ENCODE peak calls at places on chromosomes 2 and 18, in seven cellular contexts. P is HCT116, M is kidney, V is cardiac fibroblast, U is lower lobe of right lung, K is Peyer's patch, D is LNCaP clone FGC. E is an unnamed sample.

GRCh38 chr18:30381826-30382225 is 660.7 kb downstream of the DSC3 start:
- DNase-seq in P (no peak), M (no peak), V (no peak), U (no peak), K (no peak), D (no peak), E (no peak)

GRCh38 chr2:97663626-97663961 is 250 bp downstream of the ACTR1B start:
- DNase-seq in P (no peak), M (no peak), V (no peak), U (no peak), K (no peak), D (no peak), E (no peak)

GRCh38 chr2:9266711-9267110 is 60.1 kb downstream of the ASAP2 start:
- DNase-seq in P (no peak), M (no peak), V (no peak), U (no peak), K (no peak), D (no peak), E (no peak)

GRCh38 chr2:11160731-11161455 is 5.6 kb downstream of the SLC66A3 start:
- DNase-seq in P (no peak), M (no peak), V (no peak), U (no peak), K (no peak), D (no peak), E (no peak)

GRCh38 chr2:179814050-179814449 is 47.4 kb downstream of the ZNF385B start:
- DNase-seq in P (no peak), M (peak), V (no peak), U (no peak), K (peak), D (no peak), E (no peak)

GRCh38 chr18:58148954-58149471 is 105.0 kb downstream of the NEDD4L start:
- DNase-seq in P (no peak), M (no peak), V (no peak), U (no peak), K (no peak), D (peak), E (no peak)

GRCh38 chr2:190545756-190546385 is 11.3 kb upstream of the NEMP2 start:
- DNase-seq in P (no peak), M (no peak), V (peak), U (no peak), K (no peak), D (no peak), E (no peak)

GRCh38 chr2:226678422-226678821 is 121.2 kb downstream of the IRS1 start:
- DNase-seq in P (no peak), M (no peak), V (no peak), U (no peak), K (peak), D (no peak), E (no peak)

GRCh38 chr2:218221015-218221414 is 4.0 kb downstream of the ARPC2 start:
- DNase-seq in P (no peak), M (no peak), V (no peak), U (no peak), K (no peak), D (no peak), E (no peak)

GRCh38 chr2:206275274-206276160 is 1.1 kb downstream of the ZDBF2 start:
- DNase-seq in P (no peak), M (no peak), V (peak), U (no peak), K (no peak), D (no peak), E (peak)

GRCh38 chr2:230552181-230552580 is 136.2 kb downstream of the SP100 start:
- DNase-seq in P (no peak), M (no peak), V (no peak), U (no peak), K (no peak), D (no peak), E (no peak)

GRCh38 chr2:53512071-53512841 is 255.3 kb upstream of the CHAC2 start:
- DNase-seq in P (no peak), M (no peak), V (no peak), U (no peak), K (no peak), D (no peak), E (peak)

DNA sequence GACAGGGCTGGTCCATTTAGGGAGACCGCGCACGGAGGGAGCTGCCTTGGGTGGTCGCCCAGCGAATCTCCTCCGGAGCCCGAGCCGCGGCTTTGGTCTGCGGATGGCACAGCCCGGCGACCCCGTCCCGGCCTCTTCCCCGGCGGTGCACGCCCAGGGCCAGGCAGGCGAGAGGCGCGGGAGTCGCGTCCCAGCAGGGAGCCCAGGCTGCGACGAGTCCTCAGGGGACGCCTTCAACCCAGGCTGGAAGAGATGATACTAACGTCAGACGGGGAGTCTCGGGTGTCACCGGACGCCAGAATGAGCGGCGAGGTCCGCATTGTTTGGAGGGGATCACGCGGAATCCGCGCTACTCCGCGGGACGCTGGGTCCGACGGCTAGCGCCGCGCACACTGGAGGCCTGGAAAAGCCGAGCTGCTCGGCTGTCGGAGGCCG is 909 bp upstream of the CRACDL start:
- DNase-seq in P (no peak), M (peak), V (no peak), U (no peak), K (peak), D (no peak), E (no peak)
- H3K4me3 ChIP-seq in P (peak), M (peak), V (no peak), U (peak), K (peak), D (no peak), E (no peak)

DNA sequence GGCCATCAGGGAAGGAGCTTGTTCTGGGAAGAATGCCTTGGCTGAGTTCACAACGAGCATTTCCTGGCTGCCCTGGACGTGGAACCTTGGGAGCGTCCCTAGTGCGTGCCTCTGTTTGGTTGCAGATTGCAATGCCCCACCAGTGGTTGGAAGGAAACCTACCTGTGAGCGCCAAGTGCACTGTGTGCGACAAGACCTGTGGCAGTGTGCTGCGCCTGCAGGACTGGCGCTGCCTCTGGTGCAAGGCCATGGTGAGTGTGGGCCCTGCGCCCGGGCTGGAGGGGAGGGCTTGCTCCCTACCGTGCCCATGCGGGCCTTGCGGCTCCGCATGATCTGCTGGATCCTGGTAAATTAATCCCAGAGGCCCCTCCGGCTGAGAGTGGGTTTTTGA is 81.9 kb downstream of the DGKD start:
- DNase-seq in P (no peak), M (no peak), V (no peak), U (no peak), K (peak), D (no peak), E (no peak)
- H3K4me3 ChIP-seq in P (no peak), M (no peak), V (no peak), U (no peak), K (no peak), D (no peak), E (no peak)

GRCh38 chr2:129464036-129464435 is 515.4 kb upstream of the RAB6C start:
- DNase-seq in P (no peak), M (no peak), V (no peak), U (no peak), K (no peak), D (no peak), E (no peak)

GRCh38 chr2:129462967-129463366 is 516.5 kb upstream of the RAB6C start:
- DNase-seq in P (no peak), M (no peak), V (no peak), U (no peak), K (no peak), D (no peak), E (no peak)

GRCh38 chr2:129464631-129465030 is 514.8 kb upstream of the RAB6C start:
- DNase-seq in P (no peak), M (no peak), V (no peak), U (no peak), K (no peak), D (no peak), E (no peak)

GRCh38 chr2:129466389-129466788 is 513.1 kb upstream of the RAB6C start:
- DNase-seq in P (no peak), M (no peak), V (no peak), U (no peak), K (no peak), D (no peak), E (no peak)

GRCh38 chr2:129465045-129465444 is 514.4 kb upstream of the RAB6C start:
- DNase-seq in P (no peak), M (no peak), V (no peak), U (no peak), K (no peak), D (no peak), E (no peak)
- H3K4me3 ChIP-seq in P (no peak), M (no peak), V (no peak), U (no peak), K (no peak), D (no peak), E (no peak)

GRCh38 chr2:235171511-235172130 is 219.8 kb downstream of the SH3BP4 start:
- DNase-seq in P (no peak), M (no peak), V (peak), U (no peak), K (no peak), D (no peak), E (peak)

GRCh38 chr2:235170016-235170415 is 218.2 kb downstream of the SH3BP4 start:
- DNase-seq in P (no peak), M (no peak), V (peak), U (no peak), K (no peak), D (no peak), E (peak)

GRCh38 chr2:235168174-235168979 is 216.6 kb downstream of the SH3BP4 start:
- DNase-seq in P (no peak), M (no peak), V (no peak), U (no peak), K (no peak), D (no peak), E (no peak)

GRCh38 chr2:235165631-235166030 is 213.8 kb downstream of the SH3BP4 start:
- DNase-seq in P (no peak), M (no peak), V (no peak), U (no peak), K (no peak), D (no peak), E (no peak)

DNA sequence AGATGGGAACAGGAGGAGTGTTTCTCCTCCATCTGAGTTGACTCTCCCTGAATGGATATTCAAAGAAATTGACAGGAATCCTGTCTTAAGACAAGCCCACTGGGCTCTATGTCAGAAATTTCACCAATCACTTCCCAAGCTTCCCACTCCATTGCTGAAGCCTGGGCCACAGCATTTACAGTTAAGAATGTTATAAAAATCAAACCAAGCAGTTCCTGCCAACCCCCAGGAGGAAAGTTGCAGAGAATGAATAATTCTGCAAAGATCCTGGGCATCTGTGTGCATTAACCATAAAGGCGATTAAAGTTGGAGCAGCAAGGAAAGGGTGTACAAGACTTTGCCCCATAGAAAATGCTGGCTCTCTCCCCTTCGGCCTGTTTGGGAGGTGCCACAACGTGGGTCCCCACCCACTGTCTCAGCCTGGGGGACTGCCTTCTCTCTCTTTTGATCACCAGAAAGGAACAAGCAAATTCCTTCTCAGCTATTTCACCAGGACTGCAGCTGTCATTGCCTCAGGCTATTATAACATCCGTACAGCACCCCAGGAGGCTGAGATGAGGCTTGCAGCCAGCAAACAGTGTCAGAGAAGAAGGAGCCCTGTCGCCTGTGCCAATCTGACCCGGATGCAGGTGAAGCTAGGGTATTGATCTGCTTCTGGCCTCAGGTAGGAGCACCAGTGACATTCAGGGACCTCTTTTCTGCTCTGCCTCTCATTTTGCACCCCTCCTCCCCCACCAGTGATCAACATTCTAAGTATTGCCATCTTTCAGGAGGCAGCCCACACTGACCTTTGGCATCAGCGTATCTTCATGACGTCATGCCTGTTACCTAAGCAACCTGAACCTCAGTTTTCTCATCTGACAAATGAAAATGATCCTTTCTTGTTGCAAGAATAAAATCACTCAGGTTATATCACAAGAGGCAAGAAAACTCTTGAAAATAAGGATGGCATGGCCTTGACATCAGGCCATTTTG is 219.0 kb downstream of the SH3BP4 start:
- DNase-seq in P (peak), M (no peak), V (peak), U (no peak), K (no peak), D (peak), E (peak)
- H3K4me3 ChIP-seq in P (no peak), M (no peak), V (no peak), U (no peak), K (no peak), D (no peak), E (no peak)